ENCODE peak calls at places on chromosome X, in ten cellular contexts. V is GM06990, Y is esophagus squamous epithelium, H is thoracic aorta, D is adrenal gland, L is pancreas, W is cardiac fibroblast, A is foreskin fibroblast, J is Peyer's patch, U is fibroblast of mammary gland. E is an unnamed sample.

GRCh38 chrX:110442631-110443030 is 84.0 kb downstream of the RTL9 start:
- DNase-seq in J (no peak), A (no peak), U (peak; percentile 36), W (peak; percentile 16), H (no peak), L (no peak), V (peak; percentile 4), D (no peak), Y (no peak), E (no peak)

GRCh38 chrX:79082886-79083285 is 61.6 kb upstream of the GPR174 start:
- DNase-seq in V (no peak), W (no peak), J (no peak), U (no peak), H (no peak), A (no peak), D (no peak), Y (no peak), L (no peak), E (no peak)

GRCh38 chrX:68146054-68146453 is 287.2 kb downstream of the OPHN1 start:
- DNase-seq in W (peak; percentile 66), A (no peak), L (no peak), D (no peak), U (peak; percentile 65), Y (no peak), V (no peak), J (no peak), H (no peak), E (peak; percentile 13)

GRCh38 chrX:40176979-40177430 is 79.2 kb upstream of the BCOR start:
- DNase-seq in L (no peak), V (no peak), J (no peak), A (no peak), D (peak; percentile 53), U (no peak), Y (no peak), W (no peak), H (no peak), E (no peak)

GRCh38 chrX:110462957-110463356 is 104.3 kb downstream of the RTL9 start:
- DNase-seq in V (no peak), A (no peak), W (no peak), J (no peak), D (no peak), L (no peak), U (peak; percentile 6), Y (no peak), H (no peak), E (no peak)

GRCh38 chrX:124606724-124607123 is 260.4 kb downstream of the SH2D1A start:
- DNase-seq in U (no peak), J (no peak), A (no peak), Y (no peak), H (no peak), D (no peak), W (no peak), L (no peak), V (no peak), E (no peak)

GRCh38 chrX:130170752-130171445 is 863 bp upstream of the RAB33A start:
- DNase-seq in J (no peak), D (peak; percentile 27), A (no peak), U (no peak), V (peak; percentile 73), Y (peak; percentile 3), H (no peak), W (no peak), L (no peak), E (no peak)

GRCh38 chrX:148914783-148915182 is 414.4 kb downstream of the AFF2 start:
- DNase-seq in J (no peak), H (no peak), W (no peak), L (no peak), A (no peak), Y (no peak), U (no peak), V (peak; percentile 52), D (no peak), E (no peak)

GRCh38 chrX:20300822-20301221 is 34.1 kb upstream of the RPS6KA3 start:
- DNase-seq in J (no peak), W (no peak), V (no peak), A (no peak), Y (no peak), D (no peak), L (no peak), H (no peak), U (no peak), E (no peak)

GRCh38 chrX:131288738-131289511 is at the start of gene IGSF1:
- DNase-seq in J (no peak), H (no peak), Y (no peak), A (no peak), L (peak; percentile 60), V (peak; percentile 9), W (peak; percentile 0), U (peak; percentile 10), D (peak; percentile 53), E (peak; percentile 6)

GRCh38 chrX:154327026-154327820 is 31.6 kb downstream of the TKTL1 start:
- DNase-seq in Y (no peak), W (peak; percentile 18), V (no peak), J (no peak), A (peak; percentile 50), H (no peak), L (no peak), U (no peak), D (peak; percentile 42), E (no peak)

GRCh38 chrX:54808109-54808604 is 612 bp downstream of the MAGED2 start:
- DNase-seq in J (peak; percentile 52), W (no peak), L (peak; percentile 72), H (no peak), Y (no peak), A (no peak), D (peak; percentile 74), U (peak; percentile 19), V (no peak), E (peak; percentile 0)

GRCh38 chrX:98111684-98112083 is 1228.0 kb downstream of the RPA4 start:
- DNase-seq in L (no peak), D (no peak), Y (no peak), V (no peak), U (no peak), J (no peak), A (no peak), H (no peak), W (no peak), E (no peak)

GRCh38 chrX:11629593-11630211 is 36.0 kb downstream of the ARHGAP6 start:
- DNase-seq in H (peak; percentile 33), D (no peak), L (no peak), A (peak; percentile 69), J (no peak), Y (no peak), U (peak; percentile 89), W (peak; percentile 85), V (no peak), E (peak; percentile 26)

GRCh38 chrX:108914791-108915190 is 178.4 kb upstream of the IRS4 start:
- DNase-seq in L (no peak), Y (no peak), H (no peak), W (no peak), J (no peak), D (no peak), A (no peak), V (no peak), U (no peak), E (no peak)

GRCh38 chrX:94854251-94854650 is 1180.2 kb downstream of the FAM133A start:
- DNase-seq in Y (no peak), V (no peak), D (no peak), L (no peak), J (no peak), H (no peak), W (no peak), A (no peak), U (no peak), E (no peak)

GRCh38 chrX:30343206-30343605 is 34.0 kb upstream of the NR0B1 start:
- DNase-seq in Y (no peak), J (no peak), A (no peak), D (no peak), V (no peak), W (no peak), U (no peak), L (no peak), H (no peak), E (no peak)
- TF ChIP-seq CTCF in Y (no peak), J (no peak), A (no peak), D (no peak), V (peak; percentile 7), W (no peak), U (no peak), L (no peak), H (no peak), E (no peak)

DNA sequence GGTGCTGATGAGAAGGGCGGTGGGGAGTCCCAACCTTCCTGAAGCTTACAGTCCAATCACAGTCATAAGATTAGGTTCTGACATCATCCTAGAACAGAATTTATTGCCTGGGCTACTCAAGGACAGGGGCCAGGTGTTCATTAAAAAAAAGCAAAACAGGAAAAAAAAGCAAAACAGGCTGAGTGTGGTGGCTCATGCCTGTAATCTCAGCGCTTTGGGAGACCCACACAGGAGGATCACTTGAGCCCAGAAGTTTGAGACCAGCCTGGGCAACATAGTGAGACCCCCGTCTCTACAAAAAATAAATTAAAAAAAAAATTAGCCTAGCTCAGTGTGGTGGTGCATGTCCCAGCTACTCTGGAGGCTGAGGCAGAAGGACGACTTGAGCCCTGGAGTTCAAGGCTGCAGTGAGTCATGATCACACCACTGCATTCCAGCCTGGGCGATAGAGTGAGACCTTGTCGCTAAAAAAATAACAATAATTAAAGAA is 3.0 kb downstream of the RAB9A start:
- DNase-seq in A (no peak), U (peak; percentile 33), D (peak; percentile 55), Y (no peak), W (no peak), V (no peak), J (no peak), H (no peak), L (no peak), E (no peak)
- H3K4me3 ChIP-seq in A (no peak overlapping the region), U (no peak overlapping the region), D (peak overlapping the region; percentile 1), Y (no peak overlapping the region), W (no peak overlapping the region), V (peak overlapping the region; percentile 72), J (no peak overlapping the region), H (no peak overlapping the region), L (no peak overlapping the region), E (no peak overlapping the region)

GRCh38 chrX:76850851-76851250 is 423.3 kb downstream of the MAGEE1 start:
- DNase-seq in Y (no peak), D (no peak), V (no peak), H (no peak), J (no peak), U (no peak), L (no peak), W (no peak), A (no peak), E (no peak)
- TF ChIP-seq CTCF in Y (no peak), D (no peak), V (peak; percentile 16), H (no peak), J (no peak), U (peak; percentile 1), L (no peak), W (no peak), A (no peak), E (no peak)

GRCh38 chrX:120664081-120664480 is 34.2 kb upstream of the C1GALT1C1 start:
- DNase-seq in D (no peak), V (peak; percentile 18), U (peak; percentile 53), L (no peak), A (no peak), H (no peak), J (no peak), W (peak; percentile 49), Y (no peak), E (no peak)
- H3K4me3 ChIP-seq in D (no peak overlapping the region), V (no peak overlapping the region), U (no peak overlapping the region), L (no peak overlapping the region), A (no peak overlapping the region), H (no peak overlapping the region), J (no peak overlapping the region), W (no peak overlapping the region), Y (no peak overlapping the region), E (no peak overlapping the region)

GRCh38 chrX:119728487-119728886 is 29.9 kb upstream of the SOWAHD start:
- DNase-seq in H (no peak), U (no peak), J (no peak), D (no peak), W (no peak), V (no peak), L (no peak), A (no peak), Y (no peak), E (no peak)
- TF ChIP-seq CTCF in H (no peak), U (no peak), J (no peak), D (no peak), W (no peak), V (peak; percentile 47), L (no peak), A (no peak), Y (no peak), E (peak; percentile 24)

E was measured in epithelial cell of proximal tubule.